ENCODE peak calls at places on chromosomes 16 and 17, in seven cellular contexts. One of them, this sample, is unnamed.

GRCh38 chr16:8958344-8958808 is 5.3 kb downstream of the USP7 start:
- DNase-seq in dorsolateral prefrontal cortex: no peak
- DNase-seq in GM23338: no peak
- DNase-seq in tibial artery: no peak
- DNase-seq in sigmoid colon: peak; percentile 76
- DNase-seq in GM23248: peak; percentile 92
- DNase-seq in upper lobe of right lung: no peak
- DNase-seq in this sample: no peak

GRCh38 chr17:36837616-36838272 is 99.5 kb upstream of the LHX1 start:
- DNase-seq in dorsolateral prefrontal cortex: no peak
- DNase-seq in GM23338: peak; percentile 78
- DNase-seq in tibial artery: no peak
- DNase-seq in sigmoid colon: no peak
- DNase-seq in GM23248: no peak
- DNase-seq in upper lobe of right lung: no peak
- DNase-seq in this sample: no peak

GRCh38 chr16:87412371-87412995 is 20.3 kb downstream of the MAP1LC3B start:
- DNase-seq in dorsolateral prefrontal cortex: peak; percentile 42
- DNase-seq in GM23338: no peak
- DNase-seq in tibial artery: peak; percentile 45
- DNase-seq in sigmoid colon: peak; percentile 61
- DNase-seq in GM23248: no peak
- DNase-seq in upper lobe of right lung: no peak
- DNase-seq in this sample: no peak

GRCh38 chr16:4962716-4963115 is 4.6 kb downstream of the SEC14L5 start:
- DNase-seq in dorsolateral prefrontal cortex: no peak
- DNase-seq in GM23338: no peak
- DNase-seq in tibial artery: no peak
- DNase-seq in sigmoid colon: no peak
- DNase-seq in GM23248: no peak
- DNase-seq in upper lobe of right lung: no peak
- DNase-seq in this sample: no peak

GRCh38 chr17:17476865-17477467 is at the start of gene MED9:
- DNase-seq in dorsolateral prefrontal cortex: peak; percentile 94
- DNase-seq in GM23338: peak; percentile 97
- DNase-seq in tibial artery: peak; percentile 94
- DNase-seq in sigmoid colon: peak; percentile 96
- DNase-seq in GM23248: peak; percentile 94
- DNase-seq in upper lobe of right lung: peak; percentile 97
- DNase-seq in this sample: peak; percentile 97

GRCh38 chr16:85638695-85639409 is 25.7 kb downstream of the GSE1 start:
- DNase-seq in dorsolateral prefrontal cortex: no peak
- DNase-seq in GM23338: no peak
- DNase-seq in tibial artery: no peak
- DNase-seq in sigmoid colon: no peak
- DNase-seq in GM23248: no peak
- DNase-seq in upper lobe of right lung: no peak
- DNase-seq in this sample: no peak

GRCh38 chr17:61247438-61247837 is 152.2 kb upstream of the TBX2 start:
- DNase-seq in dorsolateral prefrontal cortex: no peak
- DNase-seq in GM23338: no peak
- DNase-seq in tibial artery: no peak
- DNase-seq in sigmoid colon: no peak
- DNase-seq in GM23248: peak; percentile 32
- DNase-seq in upper lobe of right lung: no peak
- DNase-seq in this sample: no peak

GRCh38 chr17:33039874-33040273 is 48.2 kb downstream of the SPACA3 start:
- DNase-seq in dorsolateral prefrontal cortex: no peak
- DNase-seq in GM23338: no peak
- DNase-seq in tibial artery: no peak
- DNase-seq in sigmoid colon: no peak
- DNase-seq in GM23248: peak; percentile 83
- DNase-seq in upper lobe of right lung: no peak
- DNase-seq in this sample: no peak

GRCh38 chr17:48611213-48611612 is 396 bp upstream of the HOXB7 start:
- DNase-seq in dorsolateral prefrontal cortex: no peak
- DNase-seq in GM23338: no peak
- DNase-seq in tibial artery: no peak
- DNase-seq in sigmoid colon: no peak
- DNase-seq in GM23248: peak; percentile 64
- DNase-seq in upper lobe of right lung: no peak
- DNase-seq in this sample: no peak

GRCh38 chr17:48609754-48610281 is 999 bp downstream of the HOXB7 start:
- DNase-seq in dorsolateral prefrontal cortex: no peak
- DNase-seq in GM23338: peak; percentile 59
- DNase-seq in tibial artery: no peak
- DNase-seq in sigmoid colon: no peak
- DNase-seq in GM23248: no peak
- DNase-seq in upper lobe of right lung: no peak
- DNase-seq in this sample: no peak

GRCh38 chr17:48611681-48612455 is 1.1 kb upstream of the HOXB7 start:
- DNase-seq in dorsolateral prefrontal cortex: no peak
- DNase-seq in GM23338: peak; percentile 72
- DNase-seq in tibial artery: no peak
- DNase-seq in sigmoid colon: no peak
- DNase-seq in GM23248: peak; percentile 53
- DNase-seq in upper lobe of right lung: no peak
- DNase-seq in this sample: no peak

GRCh38 chr17:48608921-48609505 is 1.8 kb downstream of the HOXB7 start:
- DNase-seq in dorsolateral prefrontal cortex: no peak
- DNase-seq in GM23338: no peak
- DNase-seq in tibial artery: no peak
- DNase-seq in sigmoid colon: no peak
- DNase-seq in GM23248: no peak
- DNase-seq in upper lobe of right lung: no peak
- DNase-seq in this sample: no peak

GRCh38 chr17:48610282-48611211 is at the start of gene HOXB7:
- DNase-seq in dorsolateral prefrontal cortex: no peak
- DNase-seq in GM23338: peak; percentile 60
- DNase-seq in tibial artery: no peak
- DNase-seq in sigmoid colon: peak; percentile 88
- DNase-seq in GM23248: peak; percentile 88
- DNase-seq in upper lobe of right lung: peak; percentile 80
- DNase-seq in this sample: no peak
- H3K27me3 ChIP-seq in dorsolateral prefrontal cortex: peaks cover 31% of the 10 kb centered on the region
- H3K27me3 ChIP-seq in GM23338: peaks cover 100% of the 10 kb centered on the region
- H3K27me3 ChIP-seq in tibial artery: peaks cover 99% of the 10 kb centered on the region
- H3K27me3 ChIP-seq in sigmoid colon: peaks cover 71% of the 10 kb centered on the region
- H3K27me3 ChIP-seq in GM23248: peaks cover 21% of the 10 kb centered on the region
- H3K27me3 ChIP-seq in upper lobe of right lung: peaks cover 95% of the 10 kb centered on the region
- H3K27me3 ChIP-seq in this sample: peaks cover 80% of the 10 kb centered on the region

DNA sequence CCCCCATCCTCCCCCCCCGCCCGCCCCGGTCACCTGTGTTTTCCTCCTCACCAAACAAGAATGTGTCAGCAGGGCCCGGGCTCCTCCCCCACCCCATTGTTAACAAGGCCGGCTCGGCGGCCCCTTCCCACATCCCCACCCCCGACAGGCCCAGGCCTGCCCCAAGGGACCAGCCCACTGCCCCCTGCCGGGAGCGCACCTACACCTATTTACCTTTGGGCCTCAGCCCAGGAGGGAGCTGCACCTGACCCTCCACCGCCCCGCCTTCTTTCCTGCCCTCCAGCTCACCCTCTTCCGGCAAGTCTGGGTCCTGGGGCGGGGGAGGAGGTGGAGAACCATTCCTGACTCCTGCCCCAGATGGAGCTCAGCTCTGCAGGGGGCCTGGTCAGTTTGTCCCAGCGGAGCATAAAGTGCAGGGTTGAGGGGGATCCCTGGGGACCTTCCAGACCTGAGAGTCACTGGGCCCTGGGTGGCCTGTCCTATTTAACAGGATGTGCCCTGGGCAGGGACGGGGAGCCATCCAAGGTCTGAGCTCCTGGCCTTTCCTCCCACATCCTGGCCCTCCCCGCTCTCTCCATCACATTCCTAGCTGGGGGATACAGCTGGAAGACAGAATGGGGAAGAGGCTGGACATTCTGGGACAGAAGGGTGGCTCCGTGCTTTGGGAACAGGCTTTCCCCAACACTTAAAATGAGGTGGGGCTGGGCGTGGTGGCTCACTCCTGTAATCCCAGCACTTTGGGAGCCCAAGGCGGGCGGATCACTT is 8.3 kb downstream of the FOXJ1 start:
- DNase-seq in dorsolateral prefrontal cortex: no peak
- DNase-seq in GM23338: peak; percentile 89
- DNase-seq in tibial artery: no peak
- DNase-seq in sigmoid colon: peak; percentile 60
- DNase-seq in GM23248: no peak
- DNase-seq in upper lobe of right lung: peak; percentile 88
- DNase-seq in this sample: no peak
- H3K27me3 ChIP-seq in dorsolateral prefrontal cortex: no peaks in the 10 kb centered on the region
- H3K27me3 ChIP-seq in GM23338: peaks cover 62% of the 10 kb centered on the region
- H3K27me3 ChIP-seq in tibial artery: peaks cover 84% of the 10 kb centered on the region
- H3K27me3 ChIP-seq in sigmoid colon: peaks cover 71% of the 10 kb centered on the region
- H3K27me3 ChIP-seq in GM23248: peaks cover 30% of the 10 kb centered on the region
- H3K27me3 ChIP-seq in upper lobe of right lung: peaks cover 6% of the 10 kb centered on the region
- H3K27me3 ChIP-seq in this sample: no peaks in the 10 kb centered on the region

GRCh38 chr17:74549343-74549742 is 3.4 kb upstream of the CD300C start:
- DNase-seq in dorsolateral prefrontal cortex: no peak
- DNase-seq in GM23338: no peak
- DNase-seq in tibial artery: no peak
- DNase-seq in sigmoid colon: no peak
- DNase-seq in GM23248: no peak
- DNase-seq in upper lobe of right lung: no peak
- DNase-seq in this sample: no peak
- H3K27me3 ChIP-seq in dorsolateral prefrontal cortex: no peaks in the 10 kb centered on the region
- H3K27me3 ChIP-seq in GM23338: no peaks in the 10 kb centered on the region
- H3K27me3 ChIP-seq in tibial artery: peaks cover 14% of the 10 kb centered on the region
- H3K27me3 ChIP-seq in sigmoid colon: no peaks in the 10 kb centered on the region
- H3K27me3 ChIP-seq in GM23248: peaks cover 6% of the 10 kb centered on the region
- H3K27me3 ChIP-seq in upper lobe of right lung: no peaks in the 10 kb centered on the region
- H3K27me3 ChIP-seq in this sample: no peaks in the 10 kb centered on the region

GRCh38 chr17:81342062-81342699 is 47.1 kb upstream of the SLC38A10 start:
- DNase-seq in dorsolateral prefrontal cortex: no peak
- DNase-seq in GM23338: no peak
- DNase-seq in tibial artery: no peak
- DNase-seq in sigmoid colon: no peak
- DNase-seq in GM23248: peak; percentile 32
- DNase-seq in upper lobe of right lung: no peak
- DNase-seq in this sample: no peak
- H3K27me3 ChIP-seq in dorsolateral prefrontal cortex: no peaks in the 10 kb centered on the region
- H3K27me3 ChIP-seq in GM23338: peaks cover 75% of the 10 kb centered on the region
- H3K27me3 ChIP-seq in tibial artery: peaks cover 10% of the 10 kb centered on the region
- H3K27me3 ChIP-seq in sigmoid colon: no peaks in the 10 kb centered on the region
- H3K27me3 ChIP-seq in GM23248: no peaks in the 10 kb centered on the region
- H3K27me3 ChIP-seq in upper lobe of right lung: no peaks in the 10 kb centered on the region
- H3K27me3 ChIP-seq in this sample: peaks cover 69% of the 10 kb centered on the region